ENCODE peak calls at places on chromosomes 2 and 18, in nine cellular contexts. Y, E, U, X, T, Q, D, P and B are unnamed samples.

GRCh38 chr2:53593891-53594585 is 173.6 kb upstream of the CHAC2 start:
- ATAC-seq in Y (peak), E (no peak), U (no peak), X (no peak), T (no peak), Q (peak), D (no peak), P (peak), B (no peak)

GRCh38 chr2:184047536-184047935 is 550.8 kb upstream of the ZNF804A start:
- ATAC-seq in Y (no peak), E (no peak), U (no peak), X (no peak), T (no peak), Q (no peak), D (no peak), P (no peak), B (no peak)

GRCh38 chr2:28334527-28334891 is 58.1 kb upstream of the FOSL2 start:
- ATAC-seq in Y (no peak), E (no peak), U (no peak), X (no peak), T (no peak), Q (no peak), D (no peak), P (no peak), B (no peak)

GRCh38 chr18:75265872-75266271 is 55.3 kb downstream of the TSHZ1 start:
- ATAC-seq in Y (no peak), E (no peak), U (no peak), X (peak), T (no peak), Q (no peak), D (no peak), P (no peak), B (no peak)

GRCh38 chr2:29293830-29294438 is 178.7 kb downstream of the CLIP4 start:
- ATAC-seq in Y (no peak), E (no peak), U (no peak), X (no peak), T (no peak), Q (peak), D (no peak), P (no peak), B (peak)

GRCh38 chr18:34039194-34039593 is 185.5 kb downstream of the NOL4 start:
- ATAC-seq in Y (no peak), E (no peak), U (no peak), X (no peak), T (no peak), Q (no peak), D (no peak), P (no peak), B (no peak)

GRCh38 chr18:39168723-39169122 is 1603.1 kb upstream of the CELF4 start:
- ATAC-seq in Y (no peak), E (no peak), U (no peak), X (no peak), T (no peak), Q (no peak), D (no peak), P (no peak), B (no peak)

GRCh38 chr2:33763671-33764310 is 164.7 kb upstream of the FAM98A start:
- ATAC-seq in Y (no peak), E (no peak), U (no peak), X (no peak), T (no peak), Q (no peak), D (no peak), P (no peak), B (peak)

GRCh38 chr2:148813603-148814065 is 61.4 kb upstream of the KIF5C start:
- ATAC-seq in Y (no peak), E (peak), U (no peak), X (peak), T (peak), Q (peak), D (peak), P (no peak), B (no peak)

GRCh38 chr2:128727914-128728313 is 409.2 kb upstream of the HS6ST1 start:
- ATAC-seq in Y (no peak), E (peak), U (peak), X (peak), T (peak), Q (no peak), D (peak), P (no peak), B (peak)